ENCODE peak calls at places on chromosomes 7 and 10, in six cellular contexts. One of them, this sample, is unnamed.

GRCh38 chr10:100340948-100341847 is 5.8 kb upstream of the SCD start:
- DNase-seq in mesothelial cell of epicardium: no peak
- DNase-seq in Caco-2: no peak
- DNase-seq in GM13977: no peak
- DNase-seq in cardiac fibroblast: peak; percentile 5
- DNase-seq in NB4: no peak
- DNase-seq in this sample: no peak

GRCh38 chr10:99958287-99958686 is 51.5 kb downstream of the DNMBP start:
- DNase-seq in mesothelial cell of epicardium: no peak
- DNase-seq in Caco-2: no peak
- DNase-seq in GM13977: no peak
- DNase-seq in cardiac fibroblast: no peak
- DNase-seq in NB4: no peak
- DNase-seq in this sample: no peak

GRCh38 chr10:110069502-110069982 is 61.8 kb downstream of the ADD3 start:
- DNase-seq in mesothelial cell of epicardium: no peak
- DNase-seq in Caco-2: no peak
- DNase-seq in GM13977: peak; percentile 55
- DNase-seq in cardiac fibroblast: no peak
- DNase-seq in NB4: peak; percentile 25
- DNase-seq in this sample: no peak

GRCh38 chr7:45187946-45188411 is 30.4 kb downstream of the RAMP3 start:
- DNase-seq in mesothelial cell of epicardium: no peak
- DNase-seq in Caco-2: no peak
- DNase-seq in GM13977: no peak
- DNase-seq in cardiac fibroblast: no peak
- DNase-seq in NB4: no peak
- DNase-seq in this sample: no peak

GRCh38 chr10:118541718-118542117 is 53.7 kb downstream of the PRLHR start:
- DNase-seq in mesothelial cell of epicardium: no peak
- DNase-seq in Caco-2: no peak
- DNase-seq in GM13977: no peak
- DNase-seq in cardiac fibroblast: no peak
- DNase-seq in NB4: no peak
- DNase-seq in this sample: no peak

GRCh38 chr7:129576138-129576537 is 35.4 kb upstream of the NRF1 start:
- DNase-seq in mesothelial cell of epicardium: no peak
- DNase-seq in Caco-2: no peak
- DNase-seq in GM13977: no peak
- DNase-seq in cardiac fibroblast: no peak
- DNase-seq in NB4: no peak
- DNase-seq in this sample: no peak

GRCh38 chr10:102729090-102730026 is 14.4 kb upstream of the WBP1L start:
- DNase-seq in mesothelial cell of epicardium: peak; percentile 74
- DNase-seq in Caco-2: peak; percentile 88
- DNase-seq in GM13977: peak; percentile 62
- DNase-seq in cardiac fibroblast: peak; percentile 88
- DNase-seq in NB4: peak; percentile 71
- DNase-seq in this sample: peak; percentile 37

GRCh38 chr7:107846324-107846723 is 43.3 kb upstream of the SLC26A3 start:
- DNase-seq in mesothelial cell of epicardium: no peak
- DNase-seq in Caco-2: no peak
- DNase-seq in GM13977: no peak
- DNase-seq in cardiac fibroblast: no peak
- DNase-seq in NB4: peak; percentile 38
- DNase-seq in this sample: no peak

GRCh38 chr10:1762066-1762465 is 24.7 kb upstream of the ADARB2 start:
- DNase-seq in mesothelial cell of epicardium: no peak
- DNase-seq in Caco-2: no peak
- DNase-seq in GM13977: no peak
- DNase-seq in cardiac fibroblast: no peak
- DNase-seq in NB4: no peak
- DNase-seq in this sample: no peak

GRCh38 chr7:9921326-9921725 is 1052.3 kb upstream of the PHF14 start:
- DNase-seq in mesothelial cell of epicardium: no peak
- DNase-seq in Caco-2: no peak
- DNase-seq in GM13977: no peak
- DNase-seq in cardiac fibroblast: no peak
- DNase-seq in NB4: no peak
- DNase-seq in this sample: no peak

GRCh38 chr7:18177815-18178660 is 150.4 kb upstream of the PRPS1L1 start:
- DNase-seq in mesothelial cell of epicardium: no peak
- DNase-seq in Caco-2: peak; percentile 22
- DNase-seq in GM13977: peak; percentile 52
- DNase-seq in cardiac fibroblast: peak; percentile 38
- DNase-seq in NB4: peak; percentile 92
- DNase-seq in this sample: no peak

GRCh38 chr7:18179058-18179457 is 151.4 kb upstream of the PRPS1L1 start:
- DNase-seq in mesothelial cell of epicardium: no peak
- DNase-seq in Caco-2: no peak
- DNase-seq in GM13977: no peak
- DNase-seq in cardiac fibroblast: peak; percentile 7
- DNase-seq in NB4: peak; percentile 66
- DNase-seq in this sample: no peak

GRCh38 chr7:18175801-18176450 is 148.3 kb upstream of the PRPS1L1 start:
- DNase-seq in mesothelial cell of epicardium: no peak
- DNase-seq in Caco-2: peak; percentile 27
- DNase-seq in GM13977: no peak
- DNase-seq in cardiac fibroblast: peak; percentile 8
- DNase-seq in NB4: no peak
- DNase-seq in this sample: no peak

GRCh38 chr7:18177129-18177814 is 149.6 kb upstream of the PRPS1L1 start:
- DNase-seq in mesothelial cell of epicardium: no peak
- DNase-seq in Caco-2: no peak
- DNase-seq in GM13977: no peak
- DNase-seq in cardiac fibroblast: no peak
- DNase-seq in NB4: no peak
- DNase-seq in this sample: no peak

GRCh38 chr7:18174996-18175395 is 147.3 kb upstream of the PRPS1L1 start:
- DNase-seq in mesothelial cell of epicardium: no peak
- DNase-seq in Caco-2: no peak
- DNase-seq in GM13977: no peak
- DNase-seq in cardiac fibroblast: no peak
- DNase-seq in NB4: no peak
- DNase-seq in this sample: no peak
- TF ChIP-seq CTCF in mesothelial cell of epicardium: no peak
- TF ChIP-seq CTCF in Caco-2: no peak
- TF ChIP-seq CTCF in GM13977: no peak
- TF ChIP-seq CTCF in cardiac fibroblast: no peak
- TF ChIP-seq CTCF in NB4: no peak
- TF ChIP-seq CTCF in this sample: no peak

GRCh38 chr7:47253650-47254080 is 328.2 kb downstream of the TNS3 start:
- DNase-seq in mesothelial cell of epicardium: no peak
- DNase-seq in Caco-2: no peak
- DNase-seq in GM13977: peak; percentile 32
- DNase-seq in cardiac fibroblast: peak; percentile 61
- DNase-seq in NB4: peak; percentile 88
- DNase-seq in this sample: no peak

GRCh38 chr7:47255441-47255840 is 326.5 kb downstream of the TNS3 start:
- DNase-seq in mesothelial cell of epicardium: no peak
- DNase-seq in Caco-2: no peak
- DNase-seq in GM13977: no peak
- DNase-seq in cardiac fibroblast: no peak
- DNase-seq in NB4: no peak
- DNase-seq in this sample: no peak

GRCh38 chr7:47255007-47255406 is 326.9 kb downstream of the TNS3 start:
- DNase-seq in mesothelial cell of epicardium: no peak
- DNase-seq in Caco-2: no peak
- DNase-seq in GM13977: no peak
- DNase-seq in cardiac fibroblast: no peak
- DNase-seq in NB4: no peak
- DNase-seq in this sample: no peak

GRCh38 chr7:47252706-47253105 is 329.2 kb downstream of the TNS3 start:
- DNase-seq in mesothelial cell of epicardium: no peak
- DNase-seq in Caco-2: no peak
- DNase-seq in GM13977: no peak
- DNase-seq in cardiac fibroblast: no peak
- DNase-seq in NB4: no peak
- DNase-seq in this sample: no peak

DNA sequence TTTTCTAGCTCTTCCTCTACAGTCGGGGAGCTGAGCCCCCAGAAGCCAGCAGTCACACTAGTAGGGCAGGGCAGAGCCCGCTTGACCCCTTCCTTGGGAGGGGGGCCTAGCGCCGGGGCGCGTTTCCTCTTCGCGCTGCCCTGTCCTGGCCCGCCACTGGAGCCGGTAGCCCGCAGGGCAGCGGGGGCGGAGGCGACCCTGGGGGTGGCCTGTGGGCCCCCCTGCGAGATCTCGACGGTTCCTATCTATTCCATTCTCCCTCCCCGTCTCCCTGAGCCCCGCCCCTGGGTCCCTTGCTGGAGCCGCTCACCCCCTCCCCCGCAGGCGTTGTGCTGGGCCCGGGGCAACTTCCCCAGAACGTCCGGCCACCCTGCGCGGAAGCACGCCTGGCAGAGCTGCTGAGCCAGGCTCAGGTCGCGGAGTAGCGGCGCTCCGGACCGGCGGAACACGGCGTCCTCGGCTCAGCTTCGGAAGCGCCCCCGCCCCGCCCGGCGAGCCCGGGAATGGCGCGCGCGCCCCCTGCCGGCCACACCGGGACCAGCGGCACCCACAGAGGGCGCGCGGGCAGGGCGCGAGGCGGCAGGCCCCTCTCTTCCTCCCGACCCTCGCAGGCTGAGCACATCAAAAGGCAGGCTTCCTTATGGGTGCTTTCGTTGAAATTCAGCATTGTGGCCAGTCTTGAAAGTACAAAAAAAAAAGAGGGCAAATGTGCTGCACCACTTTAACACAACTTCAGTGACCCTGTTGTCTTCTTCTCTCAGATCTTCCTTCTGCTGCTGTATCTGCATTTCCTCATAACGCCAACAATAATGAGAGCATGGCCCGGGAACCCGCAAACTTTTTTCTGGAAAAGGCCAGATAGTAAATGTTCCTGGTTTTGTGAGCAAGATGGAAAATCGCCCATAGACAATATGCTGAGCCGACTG is 327.6 kb downstream of the TNS3 start:
- DNase-seq in mesothelial cell of epicardium: peak; percentile 77
- DNase-seq in Caco-2: peak; percentile 86
- DNase-seq in GM13977: peak; percentile 88
- DNase-seq in cardiac fibroblast: peak; percentile 56
- DNase-seq in NB4: peak; percentile 97
- DNase-seq in this sample: peak; percentile 76
- TF ChIP-seq CTCF in mesothelial cell of epicardium: peak; percentile 92
- TF ChIP-seq CTCF in Caco-2: peak; percentile 53
- TF ChIP-seq CTCF in GM13977: peak; percentile 96
- TF ChIP-seq CTCF in cardiac fibroblast: peak; percentile 31
- TF ChIP-seq CTCF in NB4: peak; percentile 57
- TF ChIP-seq CTCF in this sample: peak; percentile 92

GRCh38 chr10:28716748-28717147 is 39.4 kb downstream of the BAMBI start:
- DNase-seq in mesothelial cell of epicardium: no peak
- DNase-seq in Caco-2: no peak
- DNase-seq in GM13977: no peak
- DNase-seq in cardiac fibroblast: no peak
- DNase-seq in NB4: no peak
- DNase-seq in this sample: no peak

GRCh38 chr10:28717659-28718201 is 40.4 kb downstream of the BAMBI start:
- DNase-seq in mesothelial cell of epicardium: no peak
- DNase-seq in Caco-2: no peak
- DNase-seq in GM13977: no peak
- DNase-seq in cardiac fibroblast: no peak
- DNase-seq in NB4: no peak
- DNase-seq in this sample: no peak

GRCh38 chr10:28721318-28721717 is 44.0 kb downstream of the BAMBI start:
- DNase-seq in mesothelial cell of epicardium: no peak
- DNase-seq in Caco-2: no peak
- DNase-seq in GM13977: no peak
- DNase-seq in cardiac fibroblast: no peak
- DNase-seq in NB4: no peak
- DNase-seq in this sample: no peak

GRCh38 chr10:28719789-28720436 is 42.6 kb downstream of the BAMBI start:
- DNase-seq in mesothelial cell of epicardium: no peak
- DNase-seq in Caco-2: no peak
- DNase-seq in GM13977: no peak
- DNase-seq in cardiac fibroblast: peak; percentile 51
- DNase-seq in NB4: no peak
- DNase-seq in this sample: no peak

DNA sequence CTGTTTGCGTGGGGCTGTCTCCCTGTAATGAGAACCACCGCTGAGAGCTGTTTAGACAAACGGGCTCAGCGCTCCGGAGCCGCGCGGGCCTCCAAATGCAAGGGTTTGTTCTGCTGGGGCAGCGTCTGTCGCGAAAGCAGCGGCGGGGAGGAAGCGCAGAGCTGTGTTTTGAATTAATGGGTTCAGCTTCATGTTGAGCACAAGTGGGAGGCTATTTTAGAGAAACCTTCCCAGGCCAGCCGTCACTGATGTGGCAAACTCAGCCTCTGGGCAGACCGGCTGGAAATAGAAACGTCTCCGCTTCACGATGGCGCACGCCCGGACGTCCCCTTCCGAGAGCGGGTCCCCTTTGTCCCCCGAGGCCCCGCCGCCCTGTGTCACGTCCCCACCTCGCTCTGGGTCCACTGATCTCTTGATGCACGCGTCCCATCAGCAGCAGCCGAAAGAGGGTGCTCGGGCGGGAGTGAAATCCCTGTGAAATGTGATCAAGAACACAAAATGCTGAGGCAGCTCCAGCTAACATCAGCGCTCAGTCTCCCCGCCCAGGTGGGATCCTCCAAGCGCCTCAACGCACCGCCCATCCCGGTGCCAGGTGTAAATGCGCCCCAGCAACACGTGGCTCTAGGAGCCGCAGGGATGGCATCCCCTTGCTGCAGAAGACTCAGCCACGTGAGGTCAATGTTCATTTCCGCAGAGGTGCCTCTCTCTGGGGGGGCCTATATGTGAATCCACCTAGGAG is 44.9 kb downstream of the BAMBI start:
- DNase-seq in mesothelial cell of epicardium: no peak
- DNase-seq in Caco-2: peak; percentile 72
- DNase-seq in GM13977: no peak
- DNase-seq in cardiac fibroblast: peak; percentile 36
- DNase-seq in NB4: no peak
- DNase-seq in this sample: no peak
- TF ChIP-seq CTCF in mesothelial cell of epicardium: no peak
- TF ChIP-seq CTCF in Caco-2: peak; percentile 32
- TF ChIP-seq CTCF in GM13977: no peak
- TF ChIP-seq CTCF in cardiac fibroblast: no peak
- TF ChIP-seq CTCF in NB4: no peak
- TF ChIP-seq CTCF in this sample: no peak

GRCh38 chr7:151273646-151274375 is 25.3 kb upstream of the SMARCD3 start:
- DNase-seq in mesothelial cell of epicardium: no peak
- DNase-seq in Caco-2: no peak
- DNase-seq in GM13977: no peak
- DNase-seq in cardiac fibroblast: no peak
- DNase-seq in NB4: no peak
- DNase-seq in this sample: no peak

GRCh38 chr7:151274376-151274760 is 25.9 kb upstream of the SMARCD3 start:
- DNase-seq in mesothelial cell of epicardium: no peak
- DNase-seq in Caco-2: no peak
- DNase-seq in GM13977: no peak
- DNase-seq in cardiac fibroblast: no peak
- DNase-seq in NB4: no peak
- DNase-seq in this sample: no peak

GRCh38 chr7:151272877-151273276 is 24.4 kb upstream of the SMARCD3 start:
- DNase-seq in mesothelial cell of epicardium: no peak
- DNase-seq in Caco-2: no peak
- DNase-seq in GM13977: no peak
- DNase-seq in cardiac fibroblast: no peak
- DNase-seq in NB4: no peak
- DNase-seq in this sample: no peak

GRCh38 chr7:151271699-151272355 is 23.3 kb upstream of the SMARCD3 start:
- DNase-seq in mesothelial cell of epicardium: no peak
- DNase-seq in Caco-2: peak; percentile 45
- DNase-seq in GM13977: no peak
- DNase-seq in cardiac fibroblast: peak; percentile 73
- DNase-seq in NB4: peak; percentile 100
- DNase-seq in this sample: no peak

GRCh38 chr7:151272410-151272809 is 23.9 kb upstream of the SMARCD3 start:
- DNase-seq in mesothelial cell of epicardium: no peak
- DNase-seq in Caco-2: no peak
- DNase-seq in GM13977: no peak
- DNase-seq in cardiac fibroblast: no peak
- DNase-seq in NB4: peak; percentile 28
- DNase-seq in this sample: no peak
- TF ChIP-seq CTCF in mesothelial cell of epicardium: no peak
- TF ChIP-seq CTCF in Caco-2: no peak
- TF ChIP-seq CTCF in GM13977: no peak
- TF ChIP-seq CTCF in cardiac fibroblast: no peak
- TF ChIP-seq CTCF in NB4: no peak
- TF ChIP-seq CTCF in this sample: no peak

This sample was measured in activated B cell treated with CpG ODN at 0.5 μM for 24 hours.